ENCODE peak calls at places on chromosome 5, in six cellular contexts. R is posterior cingulate gyrus; V is choroid plexus epithelial cell; J is stimulated activated CD8-positive, alpha-beta memory T cell treated with anti-CD3 and anti-CD28 coated beads, Interleukin-4, amount 100 ng/mL, for 1 hour; D is AG10803; B is nephron progenitor cell. Q is an unnamed sample.

GRCh38 chr5:6457592-6457991 is 8.9 kb downstream of the UBE2QL1 start:
- DNase-seq in R (no peak), V (no peak), J (no peak), D (no peak), B (no peak), Q (no peak)

GRCh38 chr5:107589520-107590193 is 81.1 kb downstream of the EFNA5 start:
- DNase-seq in R (no peak), V (no peak), J (no peak), D (no peak), B (no peak), Q (no peak)

GRCh38 chr5:77168884-77169254 is 41.6 kb upstream of the PDE8B start:
- DNase-seq in R (no peak), V (peak; percentile 29), J (no peak), D (no peak), B (no peak), Q (no peak)

GRCh38 chr5:151023651-151024050 is 3.3 kb downstream of the GPX3 start:
- DNase-seq in R (no peak), V (no peak), J (no peak), D (peak; percentile 32), B (no peak), Q (no peak)

GRCh38 chr5:10600629-10601245 is 36.9 kb downstream of the ANKRD33B start:
- DNase-seq in R (no peak), V (no peak), J (no peak), D (no peak), B (no peak), Q (no peak)

GRCh38 chr5:176675676-176676360 is 28.5 kb downstream of the TSPAN17 start:
- DNase-seq in R (no peak), V (peak; percentile 54), J (no peak), D (peak; percentile 26), B (peak; percentile 48), Q (no peak)

GRCh38 chr5:10977011-10977410 is 216.0 kb upstream of the DAP start:
- DNase-seq in R (no peak), V (no peak), J (no peak), D (no peak), B (no peak), Q (no peak)

GRCh38 chr5:36066540-36067210 is at the start of gene UGT3A2:
- DNase-seq in R (no peak), V (no peak), J (no peak), D (no peak), B (peak; percentile 58), Q (no peak)

Q was measured in nucleus accumbens.